ENCODE peak calls at places on chromosome 5, in six cellular contexts. L is NCI-H1048; N is GDM1; P is right atrium auricular region; S is stimulated activated naive CD8-positive, alpha-beta T cell treated with anti-CD3 and anti-CD28 coated beads, Interleukin-15, Interleukin-2, amounts not matched to agents 100 U/mL and 50 U/mL, for 24 hours; C is mesothelial cell of epicardium. J is an unnamed sample.
A peak's percentile ranks its signal among the peaks of the same experiment; 100 is the strongest.

GRCh38 chr5:6723122-6723885 is 10.1 kb downstream of the TENT4A start:
- DNase-seq in L (no peak), N (no peak), P (no peak), S (no peak), C (no peak), J (no peak)

GRCh38 chr5:66645039-66645438 is 48.8 kb downstream of the MAST4 start:
- DNase-seq in L (no peak), N (no peak), P (no peak), S (no peak), C (no peak), J (no peak)

GRCh38 chr5:56011835-56012234 is 17.1 kb upstream of the IL6ST start:
- DNase-seq in L (no peak), N (no peak), P (no peak), S (peak; percentile 26), C (no peak), J (no peak)

GRCh38 chr5:179802207-179802883 is 4.3 kb downstream of the MGAT4B start:
- DNase-seq in L (no peak), N (no peak), P (no peak), S (no peak), C (no peak), J (no peak)

GRCh38 chr5:104347119-104347708 is 784.6 kb upstream of the NUDT12 start:
- DNase-seq in L (no peak), N (no peak), P (no peak), S (no peak), C (no peak), J (no peak)

GRCh38 chr5:150307617-150308426 is 5.1 kb upstream of the ARSI start:
- DNase-seq in L (no peak), N (no peak), P (no peak), S (no peak), C (no peak), J (no peak)

GRCh38 chr5:6745706-6746217 is 32.5 kb downstream of the TENT4A start:
- DNase-seq in L (no peak), N (no peak), P (no peak), S (no peak), C (no peak), J (no peak)

GRCh38 chr5:127080001-127080478 is 6.7 kb upstream of the C5orf63 start:
- DNase-seq in L (no peak), N (no peak), P (no peak), S (no peak), C (no peak), J (peak; percentile 81)

GRCh38 chr5:138334867-138335447 is 3.1 kb upstream of the FAM53C start:
- DNase-seq in L (no peak), N (no peak), P (no peak), S (no peak), C (no peak), J (no peak)

GRCh38 chr5:9686211-9686610 is 56.1 kb upstream of the TAS2R1 start:
- DNase-seq in L (no peak), N (no peak), P (no peak), S (no peak), C (no peak), J (no peak)

GRCh38 chr5:170233358-170233892 is 640 bp downstream of the C5orf58 start:
- DNase-seq in L (no peak), N (no peak), P (no peak), S (no peak), C (no peak), J (no peak)

GRCh38 chr5:167944121-167944858 is 347.2 kb upstream of the WWC1 start:
- DNase-seq in L (no peak), N (no peak), P (no peak), S (no peak), C (no peak), J (no peak)

GRCh38 chr5:151171521-151171920 is 13.9 kb upstream of the ANXA6 start:
- DNase-seq in L (no peak), N (no peak), P (no peak), S (no peak), C (no peak), J (peak; percentile 15)

GRCh38 chr5:30698217-30698616 is 495.3 kb upstream of the CDH6 start:
- DNase-seq in L (no peak), N (no peak), P (no peak), S (no peak), C (no peak), J (no peak)

GRCh38 chr5:34695275-34696032 is 39.3 kb downstream of the RAI14 start:
- DNase-seq in L (no peak), N (no peak), P (no peak), S (no peak), C (no peak), J (no peak)

GRCh38 chr5:164052536-164053090 is 547.2 kb downstream of the MAT2B start:
- DNase-seq in L (no peak), N (no peak), P (no peak), S (no peak), C (no peak), J (no peak)